ENCODE peak calls at places on chromosomes 13 and 19, in four cellular contexts. One of them, this sample, is unnamed.

GRCh38 chr19:23437901-23438300 is 42.6 kb upstream of the ZNF91 start:
- DNase-seq in GM12878: no peak
- DNase-seq in K562: no peak
- DNase-seq in HepG2: no peak
- DNase-seq in this sample: no peak

GRCh38 chr19:6264803-6265202 is 15.0 kb downstream of the MLLT1 start:
- DNase-seq in HepG2: no peak
- DNase-seq in K562: no peak
- DNase-seq in GM12878: no peak
- DNase-seq in this sample: no peak

GRCh38 chr13:74203576-74203975 is 69.4 kb upstream of the KLF12 start:
- DNase-seq in GM12878: no peak
- DNase-seq in K562: no peak
- DNase-seq in HepG2: no peak
- DNase-seq in this sample: no peak

GRCh38 chr13:98332222-98332621 is 155.2 kb upstream of the RNF113B start:
- DNase-seq in K562: no peak
- DNase-seq in GM12878: no peak
- DNase-seq in HepG2: no peak
- DNase-seq in this sample: no peak

GRCh38 chr13:113852536-113853517 is 11.0 kb downstream of the GAS6 start:
- DNase-seq in K562: no peak
- DNase-seq in GM12878: no peak
- DNase-seq in HepG2: no peak
- DNase-seq in this sample: no peak

GRCh38 chr13:21139374-21139773 is 37.0 kb downstream of the SKA3 start:
- DNase-seq in K562: no peak
- DNase-seq in GM12878: no peak
- DNase-seq in HepG2: no peak
- DNase-seq in this sample: no peak

GRCh38 chr13:36736119-36736726 is 62.4 kb downstream of the SERTM1 start:
- DNase-seq in HepG2: peak
- DNase-seq in K562: peak
- DNase-seq in GM12878: no peak
- DNase-seq in this sample: peak

GRCh38 chr13:94966380-94966779 is 254.0 kb upstream of the SOX21 start:
- DNase-seq in HepG2: no peak
- DNase-seq in K562: no peak
- DNase-seq in GM12878: no peak
- DNase-seq in this sample: no peak

GRCh38 chr19:50406156-50406820 is 12.4 kb upstream of the SPIB start:
- DNase-seq in K562: no peak
- DNase-seq in GM12878: no peak
- DNase-seq in HepG2: no peak
- DNase-seq in this sample: no peak

GRCh38 chr13:33690321-33690720 is 127.6 kb upstream of the RFC3 start:
- DNase-seq in K562: no peak
- DNase-seq in HepG2: no peak
- DNase-seq in GM12878: no peak
- DNase-seq in this sample: no peak

GRCh38 chr13:53368948-53369347 is 340.3 kb downstream of the OLFM4 start:
- DNase-seq in HepG2: no peak
- DNase-seq in GM12878: no peak
- DNase-seq in K562: no peak
- DNase-seq in this sample: no peak

GRCh38 chr19:10260141-10260584 is 8.1 kb downstream of the MRPL4 start:
- DNase-seq in GM12878: no peak
- DNase-seq in HepG2: peak
- DNase-seq in K562: peak
- DNase-seq in this sample: no peak

GRCh38 chr13:25990801-25991200 is 61.0 kb downstream of the SHISA2 start:
- DNase-seq in GM12878: no peak
- DNase-seq in HepG2: no peak
- DNase-seq in K562: no peak
- DNase-seq in this sample: no peak

GRCh38 chr13:109840201-109840892 is 54.0 kb upstream of the IRS2 start:
- DNase-seq in K562: no peak
- DNase-seq in HepG2: no peak
- DNase-seq in GM12878: no peak
- DNase-seq in this sample: no peak

GRCh38 chr19:10105241-10106099 is 692 bp upstream of the PPAN start:
- DNase-seq in HepG2: no peak
- DNase-seq in K562: no peak
- DNase-seq in GM12878: peak
- DNase-seq in this sample: no peak

GRCh38 chr19:33865306-33865705 is 68.6 kb downstream of the KCTD15 start:
- DNase-seq in K562: no peak
- DNase-seq in GM12878: no peak
- DNase-seq in HepG2: no peak
- DNase-seq in this sample: no peak

GRCh38 chr19:42693760-42694350 is 46.4 kb downstream of the PSG3 start:
- DNase-seq in K562: peak
- DNase-seq in HepG2: peak
- DNase-seq in GM12878: no peak
- DNase-seq in this sample: peak

GRCh38 chr13:108980237-108980636 is 350.8 kb downstream of the MYO16 start:
- DNase-seq in HepG2: no peak
- DNase-seq in GM12878: no peak
- DNase-seq in K562: no peak
- DNase-seq in this sample: no peak

GRCh38 chr13:26811636-26812035 is 51.0 kb upstream of the GPR12 start:
- DNase-seq in K562: no peak
- DNase-seq in GM12878: no peak
- DNase-seq in HepG2: no peak
- DNase-seq in this sample: no peak

GRCh38 chr19:29953352-29954247 is 11.6 kb downstream of the URI1 start:
- DNase-seq in GM12878: no peak
- DNase-seq in HepG2: no peak
- DNase-seq in K562: no peak
- DNase-seq in this sample: no peak

GRCh38 chr13:41791056-41791455 is 169.9 kb downstream of the VWA8 start:
- DNase-seq in K562: no peak
- DNase-seq in GM12878: no peak
- DNase-seq in HepG2: no peak
- DNase-seq in this sample: no peak

GRCh38 chr19:46887240-46887782 is 26.5 kb downstream of the ARHGAP35 start:
- DNase-seq in K562: no peak
- DNase-seq in GM12878: no peak
- DNase-seq in HepG2: no peak
- DNase-seq in this sample: no peak

GRCh38 chr19:49488863-49489537 is 1.6 kb downstream of the RPL13A start:
- DNase-seq in K562: no peak
- DNase-seq in GM12878: no peak
- DNase-seq in HepG2: no peak
- DNase-seq in this sample: no peak

GRCh38 chr13:26488236-26489028 is 69.1 kb upstream of the WASF3 start:
- DNase-seq in GM12878: no peak
- DNase-seq in K562: no peak
- DNase-seq in HepG2: no peak
- DNase-seq in this sample: no peak

GRCh38 chr19:43749898-43750297 is 4.9 kb downstream of the SMG9 start:
- DNase-seq in K562: no peak
- DNase-seq in GM12878: no peak
- DNase-seq in HepG2: no peak
- DNase-seq in this sample: no peak

GRCh38 chr13:98782654-98783053 is 30.2 kb upstream of the SLC15A1 start:
- DNase-seq in K562: no peak
- DNase-seq in HepG2: no peak
- DNase-seq in GM12878: no peak
- DNase-seq in this sample: no peak

GRCh38 chr19:49104229-49104864 is 9.8 kb upstream of the LIN7B start:
- DNase-seq in K562: no peak
- DNase-seq in HepG2: no peak
- DNase-seq in GM12878: no peak
- DNase-seq in this sample: no peak

GRCh38 chr13:85508683-85509329 is 290.4 kb downstream of the SLITRK6 start:
- DNase-seq in HepG2: no peak
- DNase-seq in K562: no peak
- DNase-seq in GM12878: no peak
- DNase-seq in this sample: peak

GRCh38 chr13:33323766-33324525 is 38.4 kb upstream of the STARD13 start:
- DNase-seq in GM12878: no peak
- DNase-seq in HepG2: no peak
- DNase-seq in K562: no peak
- DNase-seq in this sample: no peak

GRCh38 chr19:6464070-6464873 is at the start of gene CRB3:
- DNase-seq in K562: no peak
- DNase-seq in GM12878: no peak
- DNase-seq in HepG2: peak
- DNase-seq in this sample: peak

GRCh38 chr13:24709186-24709913 is 29.1 kb downstream of the ATP12A start:
- DNase-seq in GM12878: no peak
- DNase-seq in K562: no peak
- DNase-seq in HepG2: no peak
- DNase-seq in this sample: no peak

GRCh38 chr13:110298566-110299321 is 8.2 kb downstream of the COL4A1 start:
- DNase-seq in GM12878: no peak
- DNase-seq in K562: no peak
- DNase-seq in HepG2: no peak
- DNase-seq in this sample: no peak

GRCh38 chr19:46944918-46945628 is 74.6 kb upstream of the NPAS1 start:
- DNase-seq in GM12878: no peak
- DNase-seq in K562: no peak
- DNase-seq in HepG2: no peak
- DNase-seq in this sample: no peak

GRCh38 chr19:45307361-45307760 is 15.3 kb downstream of the CKM start:
- DNase-seq in K562: no peak
- DNase-seq in GM12878: no peak
- DNase-seq in HepG2: no peak
- DNase-seq in this sample: no peak

GRCh38 chr19:45306040-45306439 is 16.6 kb downstream of the CKM start:
- DNase-seq in K562: no peak
- DNase-seq in HepG2: no peak
- DNase-seq in GM12878: no peak
- DNase-seq in this sample: no peak

GRCh38 chr19:45305007-45305406 is 17.7 kb downstream of the CKM start:
- DNase-seq in K562: no peak
- DNase-seq in GM12878: no peak
- DNase-seq in HepG2: no peak
- DNase-seq in this sample: no peak

GRCh38 chr19:45305421-45305820 is 17.3 kb downstream of the CKM start:
- DNase-seq in K562: peak
- DNase-seq in HepG2: peak
- DNase-seq in GM12878: no peak
- DNase-seq in this sample: no peak

GRCh38 chr19:45306522-45307027 is 16.1 kb downstream of the CKM start:
- DNase-seq in HepG2: no peak
- DNase-seq in K562: peak
- DNase-seq in GM12878: no peak
- DNase-seq in this sample: no peak
- TF ChIP-seq RAD21 in HepG2: no peak
- TF ChIP-seq RAD21 in K562: no peak
- TF ChIP-seq RAD21 in GM12878: no peak
- TF ChIP-seq RAD21 in this sample: no peak

GRCh38 chr13:28320884-28321574 is 173.9 kb downstream of the FLT1 start:
- DNase-seq in GM12878: no peak
- DNase-seq in K562: no peak
- DNase-seq in HepG2: peak
- DNase-seq in this sample: no peak
- TF ChIP-seq POLR2AphosphoS2 in GM12878: no peak
- TF ChIP-seq POLR2AphosphoS2 in K562: no peak
- TF ChIP-seq POLR2AphosphoS2 in HepG2: no peak
- TF ChIP-seq POLR2AphosphoS2 in this sample: no peak

DNA sequence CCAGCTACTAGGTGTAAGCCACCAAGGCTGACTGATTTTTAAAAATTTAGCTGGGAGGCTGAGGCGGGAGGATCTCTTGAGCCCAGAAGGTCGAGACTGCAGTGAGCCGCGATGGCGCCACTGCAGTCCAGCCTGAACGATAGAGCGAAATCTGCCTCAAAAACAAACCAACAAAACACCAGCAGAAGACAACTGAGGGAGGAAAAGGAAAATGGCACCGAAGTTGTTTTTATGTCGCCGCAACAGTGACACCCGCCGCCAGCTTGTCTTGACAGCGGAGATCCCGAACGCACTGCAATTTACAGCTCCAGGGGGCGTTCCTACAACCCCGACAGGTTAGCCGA is 298 bp upstream of the FAM98C start:
- DNase-seq in HepG2: no peak
- DNase-seq in K562: no peak
- DNase-seq in GM12878: no peak
- DNase-seq in this sample: no peak
- TF ChIP-seq POLR2A in HepG2: no peak
- TF ChIP-seq POLR2A in K562: no peak
- TF ChIP-seq POLR2A in GM12878: no peak
- TF ChIP-seq POLR2A in this sample: no peak

GRCh38 chr19:2779121-2779740 is 3.8 kb downstream of the SGTA start:
- DNase-seq in K562: no peak
- DNase-seq in GM12878: no peak
- DNase-seq in HepG2: no peak
- DNase-seq in this sample: no peak

GRCh38 chr19:2777952-2778683 is 5.0 kb downstream of the SGTA start:
- DNase-seq in HepG2: no peak
- DNase-seq in K562: no peak
- DNase-seq in GM12878: no peak
- DNase-seq in this sample: no peak

GRCh38 chr19:2774953-2775555 is 8.0 kb downstream of the SGTA start:
- DNase-seq in HepG2: no peak
- DNase-seq in GM12878: no peak
- DNase-seq in K562: no peak
- DNase-seq in this sample: no peak

GRCh38 chr19:2774083-2774679 is 8.9 kb downstream of the SGTA start:
- DNase-seq in K562: no peak
- DNase-seq in HepG2: no peak
- DNase-seq in GM12878: no peak
- DNase-seq in this sample: no peak

GRCh38 chr19:2775556-2776430 is 7.3 kb downstream of the SGTA start:
- DNase-seq in K562: peak
- DNase-seq in HepG2: peak
- DNase-seq in GM12878: no peak
- DNase-seq in this sample: no peak
- TF ChIP-seq RAD21 in K562: no peak
- TF ChIP-seq RAD21 in HepG2: no peak
- TF ChIP-seq RAD21 in GM12878: no peak
- TF ChIP-seq RAD21 in this sample: no peak